ENCODE peak calls at places on chromosomes 3 and 15, in ten cellular contexts. C, L, Y, N, W, B, P, E, V and A are unnamed samples.

GRCh38 chr15:89971592-89971997 is 29.5 kb upstream of the ZNF710 start:
- DNase-seq in P (peak), W (no peak), N (peak), L (peak), B (peak), C (peak), V (peak), Y (no peak), E (peak), A (peak)

GRCh38 chr3:101695779-101696372 is 9.4 kb upstream of the RPL24 start:
- DNase-seq in W (no peak), N (peak), B (no peak), C (no peak), P (no peak), Y (no peak), L (no peak), E (peak), V (peak), A (no peak)

GRCh38 chr15:38072507-38073277 is 138.3 kb downstream of the TMCO5A start:
- DNase-seq in Y (no peak), L (no peak), W (peak), C (peak), V (peak), B (peak), E (no peak), N (peak), P (peak), A (peak)

GRCh38 chr3:192336286-192336685 is 391.1 kb downstream of the FGF12 start:
- DNase-seq in V (no peak), Y (no peak), E (no peak), B (no peak), L (no peak), W (no peak), C (no peak), N (no peak), P (no peak), A (no peak)

GRCh38 chr3:48400824-48401433 is 28.9 kb downstream of the FBXW12 start:
- DNase-seq in B (peak), L (peak), V (peak), E (peak), W (peak), Y (no peak), P (peak), N (peak), C (no peak), A (no peak)

GRCh38 chr3:21638488-21638887 is 112.5 kb downstream of the ZNF385D start:
- DNase-seq in W (no peak), B (no peak), C (no peak), P (no peak), E (no peak), Y (no peak), L (no peak), V (peak), N (no peak), A (no peak)

GRCh38 chr3:46924921-46925584 is 47.5 kb downstream of the PTH1R start:
- DNase-seq in V (no peak), B (no peak), L (no peak), N (no peak), Y (no peak), P (no peak), W (peak), E (no peak), C (no peak), A (no peak)

GRCh38 chr15:45242289-45242688 is 9.7 kb upstream of the SLC28A2 start:
- DNase-seq in W (no peak), B (no peak), Y (no peak), E (peak), N (peak), C (peak), L (no peak), V (peak), P (no peak), A (no peak)

GRCh38 chr15:53974121-53974520 is 4.1 kb upstream of the UNC13C start:
- DNase-seq in Y (no peak), P (no peak), E (no peak), N (no peak), C (no peak), V (no peak), L (no peak), B (no peak), W (no peak), A (no peak)

GRCh38 chr15:63553388-63553791 is 43.8 kb upstream of the FBXL22 start:
- DNase-seq in B (no peak), W (no peak), C (no peak), P (peak), L (peak), N (no peak), V (peak), Y (no peak), E (no peak), A (no peak)

GRCh38 chr15:77606142-77607034 is 26.3 kb downstream of the LINGO1 start:
- DNase-seq in N (no peak), Y (no peak), B (no peak), W (no peak), C (no peak), E (no peak), V (peak), L (no peak), P (no peak), A (no peak)

GRCh38 chr15:75208501-75209288 is 7.0 kb downstream of the C15orf39 start:
- DNase-seq in N (no peak), B (no peak), L (no peak), E (no peak), V (no peak), W (no peak), P (no peak), C (no peak), Y (no peak), A (no peak)

GRCh38 chr15:74387988-74388955 is 20.8 kb upstream of the CYP11A1 start:
- DNase-seq in L (no peak), W (peak), C (no peak), Y (no peak), P (no peak), E (peak), N (no peak), B (no peak), V (no peak), A (no peak)

GRCh38 chr3:158683216-158683975 is 10.9 kb upstream of the LXN start:
- DNase-seq in C (no peak), L (peak), V (peak), E (no peak), Y (no peak), N (no peak), W (no peak), B (no peak), P (no peak), A (no peak)

GRCh38 chr15:74265046-74265639 is 29.0 kb downstream of the CCDC33 start:
- DNase-seq in E (peak), P (no peak), B (no peak), L (no peak), V (peak), Y (no peak), W (no peak), N (no peak), C (no peak), A (peak)

GRCh38 chr15:41332788-41333527 is at the start of gene NUSAP1:
- DNase-seq in Y (no peak), W (peak), V (no peak), B (no peak), N (no peak), P (no peak), C (peak), L (no peak), E (no peak), A (no peak)

GRCh38 chr3:51057111-51057510 is 328.0 kb upstream of the MANF start:
- DNase-seq in V (no peak), C (no peak), L (no peak), W (no peak), P (no peak), B (no peak), E (no peak), Y (no peak), N (no peak), A (no peak)

GRCh38 chr15:89435346-89435745 is 61.0 kb downstream of the RHCG start:
- DNase-seq in P (no peak), E (no peak), W (no peak), N (no peak), V (no peak), Y (no peak), B (no peak), L (no peak), C (no peak), A (no peak)

GRCh38 chr3:36763850-36764703 is at the start of gene DCLK3:
- DNase-seq in V (no peak), E (no peak), C (peak), B (no peak), N (no peak), P (no peak), W (peak), Y (no peak), L (no peak), A (peak)

GRCh38 chr15:71437919-71438318 is 322.6 kb downstream of the THSD4 start:
- DNase-seq in L (no peak), E (no peak), B (no peak), C (no peak), N (peak), P (peak), V (peak), W (no peak), Y (no peak), A (no peak)

GRCh38 chr15:68347392-68347791 is 69.8 kb downstream of the FEM1B start:
- DNase-seq in C (no peak), B (no peak), Y (no peak), N (no peak), L (no peak), E (no peak), V (peak), W (no peak), P (no peak), A (no peak)

GRCh38 chr15:90000175-90000923 is 775 bp upstream of the ZNF710 start:
- DNase-seq in V (peak), Y (no peak), B (peak), C (peak), N (no peak), W (peak), L (no peak), E (peak), P (peak), A (peak)

GRCh38 chr3:16290007-16290826 is 25.2 kb downstream of the OXNAD1 start:
- DNase-seq in V (peak), C (peak), B (no peak), P (peak), L (no peak), W (no peak), N (peak), E (peak), Y (no peak), A (no peak)

GRCh38 chr3:140276698-140277097 is 341.7 kb downstream of the CLSTN2 start:
- DNase-seq in C (peak), N (peak), E (no peak), P (no peak), B (no peak), Y (no peak), L (no peak), V (peak), W (no peak), A (no peak)

GRCh38 chr15:58699769-58700168 is 49.7 kb downstream of the ADAM10 start:
- DNase-seq in V (no peak), Y (no peak), N (no peak), E (no peak), P (no peak), B (no peak), W (no peak), L (no peak), C (no peak), A (no peak)

GRCh38 chr15:78925956-78926743 is 18.7 kb downstream of the CTSH start:
- DNase-seq in V (no peak), W (peak), Y (no peak), N (no peak), B (no peak), L (no peak), P (no peak), C (no peak), E (no peak), A (no peak)

GRCh38 chr3:37640636-37641375 is 220.9 kb upstream of the CTDSPL start:
- DNase-seq in L (no peak), Y (no peak), E (no peak), B (no peak), N (no peak), P (no peak), C (no peak), V (no peak), W (no peak), A (no peak)

GRCh38 chr15:35014265-35014664 is 26.2 kb upstream of the ZNF770 start:
- DNase-seq in V (no peak), P (no peak), N (no peak), E (no peak), L (no peak), Y (no peak), B (no peak), W (no peak), C (no peak), A (no peak)

GRCh38 chr15:40340740-40341400 is at the start of gene CCDC9B:
- DNase-seq in C (peak), P (peak), E (no peak), N (peak), W (peak), V (peak), Y (peak), B (no peak), L (peak), A (no peak)

GRCh38 chr15:66415321-66415720 is 28.6 kb downstream of the MAP2K1 start:
- DNase-seq in W (no peak), N (no peak), B (no peak), P (no peak), V (no peak), E (no peak), C (no peak), Y (no peak), L (no peak), A (no peak)

GRCh38 chr3:156465222-156465621 is 89.7 kb downstream of the SSR3 start:
- DNase-seq in E (no peak), N (no peak), L (no peak), Y (no peak), B (no peak), V (no peak), C (no peak), W (no peak), P (no peak), A (no peak)

GRCh38 chr3:27467545-27467944 is 16.6 kb downstream of the SLC4A7 start:
- DNase-seq in V (peak), B (no peak), L (no peak), E (no peak), W (no peak), P (peak), Y (no peak), N (peak), C (no peak), A (no peak)

GRCh38 chr3:15520185-15520584 is 1.3 kb downstream of the COLQ start:
- DNase-seq in E (no peak), P (no peak), Y (no peak), L (no peak), V (no peak), B (no peak), N (no peak), W (no peak), C (no peak), A (no peak)

GRCh38 chr3:125150525-125151436 is 61.8 kb downstream of the SLC12A8 start:
- DNase-seq in P (no peak), L (no peak), N (peak), E (peak), Y (no peak), B (no peak), W (no peak), V (no peak), C (no peak), A (no peak)

GRCh38 chr3:119463171-119464169 is at the start of gene TMEM39A:
- DNase-seq in N (peak), E (peak), C (peak), W (peak), L (peak), P (peak), V (peak), B (peak), Y (peak), A (peak)
- TF ChIP-seq CTCF in N (no peak), E (no peak), C (peak), W (peak), L (no peak), P (no peak), V (peak), B (no peak), Y (no peak), A (peak)

GRCh38 chr3:132038198-132038825 is 3.5 kb upstream of the CPNE4 start:
- DNase-seq in W (no peak), N (peak), E (no peak), L (no peak), B (no peak), V (peak), C (no peak), Y (no peak), P (peak), A (no peak)
- TF ChIP-seq CTCF in W (no peak), N (peak), E (peak), L (peak), B (no peak), V (peak), C (peak), Y (peak), P (peak), A (peak)

GRCh38 chr15:82680200-82681102 is 29.2 kb downstream of the AP3B2 start:
- DNase-seq in Y (no peak), C (peak), W (peak), B (peak), E (no peak), P (peak), V (no peak), L (no peak), N (peak), A (peak)
- TF ChIP-seq CTCF in Y (no peak), C (no peak), W (no peak), B (no peak), E (no peak), P (peak), V (no peak), L (no peak), N (peak), A (peak)

GRCh38 chr3:182989566-182989965 is 9.2 kb upstream of the DCUN1D1 start:
- DNase-seq in P (peak), W (no peak), V (no peak), C (no peak), E (no peak), B (no peak), N (no peak), Y (no peak), L (no peak), A (no peak)

GRCh38 chr3:182981038-182981380 is 671 bp upstream of the DCUN1D1 start:
- DNase-seq in P (no peak), C (no peak), L (no peak), N (no peak), Y (no peak), E (no peak), V (no peak), B (no peak), W (peak), A (no peak)

GRCh38 chr3:182983811-182984210 is 3.5 kb upstream of the DCUN1D1 start:
- DNase-seq in L (no peak), W (no peak), V (peak), E (no peak), P (no peak), Y (no peak), N (no peak), C (no peak), B (no peak), A (no peak)

GRCh38 chr3:182980204-182981037 is at the start of gene DCUN1D1:
- DNase-seq in C (peak), E (peak), N (peak), V (peak), P (peak), B (peak), L (no peak), W (peak), Y (peak), A (peak)

DNA sequence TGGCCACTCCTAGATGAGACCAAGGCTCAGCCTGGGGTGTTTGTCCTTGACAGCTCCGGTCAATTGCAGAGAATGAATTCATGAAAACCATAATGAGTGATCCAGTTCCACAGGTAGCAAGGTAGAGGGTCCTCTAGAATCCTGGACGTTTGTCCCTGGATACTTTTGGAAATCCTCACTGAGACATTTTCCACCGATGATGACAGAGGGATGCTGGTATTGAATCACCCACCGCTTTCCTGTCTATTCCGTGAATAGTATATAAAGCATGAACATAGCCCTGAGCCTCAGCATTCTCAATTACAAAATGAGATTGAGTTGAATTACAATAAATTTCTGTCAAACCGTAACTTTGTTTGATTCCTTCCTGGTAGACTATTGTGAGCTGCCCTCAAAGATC is 5.7 kb upstream of the DCUN1D1 start:
- DNase-seq in L (no peak), P (no peak), N (no peak), V (no peak), W (no peak), Y (no peak), C (no peak), B (no peak), E (no peak), A (no peak)
- TF ChIP-seq CTCF in L (no peak), P (no peak), N (no peak), V (no peak), W (no peak), Y (no peak), C (no peak), B (no peak), E (no peak), A (no peak)

DNA sequence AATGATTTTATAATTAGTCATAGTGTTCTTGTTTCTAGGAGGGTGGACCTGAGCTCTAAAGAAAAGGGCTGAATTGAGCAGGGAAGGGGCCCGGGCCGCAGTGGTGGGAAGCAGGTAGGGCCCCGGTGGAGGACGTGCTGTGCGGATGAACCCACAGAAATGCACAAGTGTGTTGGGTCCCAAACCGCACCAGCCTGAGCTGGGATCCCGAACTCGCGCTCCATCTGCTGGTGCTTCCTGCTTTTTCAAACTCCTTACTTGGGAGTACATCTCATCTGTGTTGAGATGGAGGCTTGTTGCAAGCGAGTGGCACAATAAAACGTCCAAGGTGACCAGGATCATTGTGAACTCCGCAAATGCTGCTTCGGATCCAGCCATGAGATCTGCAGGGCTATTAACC is 244.8 kb upstream of the IGF1R start:
- DNase-seq in E (no peak), Y (no peak), C (no peak), P (no peak), W (no peak), B (no peak), L (no peak), V (no peak), N (no peak), A (no peak)
- TF ChIP-seq CTCF in E (no peak), Y (no peak), C (no peak), P (no peak), W (no peak), B (no peak), L (no peak), V (no peak), N (no peak), A (no peak)

DNA sequence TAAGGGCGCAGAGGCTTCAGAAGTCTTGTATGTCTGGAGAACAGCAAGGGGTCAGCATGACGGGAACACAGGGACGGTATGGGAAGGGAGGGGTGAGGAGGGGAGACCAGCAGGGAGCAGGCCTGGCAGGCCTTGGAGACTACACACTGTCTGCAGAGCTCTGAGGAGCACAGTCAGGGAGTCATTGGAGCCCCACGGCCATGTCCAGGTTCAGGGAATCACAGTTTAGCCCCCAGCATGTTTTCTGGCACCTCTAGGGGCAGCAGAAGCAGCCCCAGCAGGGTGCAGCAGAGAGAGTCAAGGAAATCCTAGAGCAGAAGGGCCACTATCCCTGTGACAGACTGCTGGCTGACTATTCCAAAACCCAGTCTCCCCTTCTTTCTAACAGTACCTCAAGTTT is 3.2 kb downstream of the LAMP3 start:
- DNase-seq in E (no peak), N (no peak), V (no peak), L (no peak), B (no peak), C (no peak), Y (no peak), W (no peak), P (no peak), A (no peak)
- TF ChIP-seq CTCF in E (peak), N (no peak), V (peak), L (no peak), B (no peak), C (no peak), Y (no peak), W (no peak), P (no peak), A (peak)

GRCh38 chr3:128917291-128917690 is 37.9 kb downstream of the ACAD9 start:
- DNase-seq in N (no peak), Y (no peak), B (no peak), P (no peak), L (no peak), V (peak), E (no peak), W (no peak), C (no peak), A (no peak)
- TF ChIP-seq CTCF in N (no peak), Y (peak), B (no peak), P (no peak), L (no peak), V (no peak), E (peak), W (no peak), C (no peak), A (no peak)

GRCh38 chr15:31955734-31956133 is 74.6 kb upstream of the CHRNA7 start:
- DNase-seq in N (no peak), B (no peak), C (no peak), E (no peak), W (no peak), P (no peak), L (no peak), Y (no peak), V (no peak), A (no peak)

GRCh38 chr15:31954364-31954763 is 76.0 kb upstream of the CHRNA7 start:
- DNase-seq in L (no peak), W (no peak), P (no peak), Y (no peak), B (no peak), C (no peak), N (no peak), E (no peak), V (no peak), A (no peak)

DNA sequence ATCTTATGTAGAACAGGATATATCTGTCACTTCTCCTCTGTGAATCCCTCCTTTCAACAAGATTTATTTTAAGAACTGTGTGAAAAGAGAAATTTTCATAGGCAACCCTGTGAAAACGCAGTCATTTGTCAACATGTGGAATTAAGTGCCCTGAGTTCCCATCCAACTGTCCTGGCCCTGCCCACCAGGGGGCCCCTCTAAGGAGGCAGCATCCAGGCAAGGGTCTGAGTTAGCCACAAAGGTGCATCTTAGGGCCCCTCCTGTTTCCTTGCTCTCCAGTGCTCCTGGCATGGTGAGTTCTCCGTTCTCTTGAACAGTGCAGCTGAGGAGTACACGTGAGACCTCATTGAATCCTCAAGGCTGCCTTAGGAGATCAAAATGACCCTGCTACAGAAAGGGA is 76.7 kb upstream of the CHRNA7 start:
- DNase-seq in W (no peak), P (no peak), B (no peak), V (no peak), L (no peak), C (no peak), E (no peak), Y (no peak), N (no peak), A (no peak)
- TF ChIP-seq CTCF in W (no peak), P (no peak), B (no peak), V (no peak), L (no peak), C (no peak), E (peak), Y (no peak), N (no peak), A (peak)